ENCODE peak calls at places on chromosome 7, in four cellular contexts. M is WTC11, H is A549, S is K562. Z is an unnamed sample.

GRCh38 chr7:43108255-43109011 is 4.0 kb upstream of the HECW1 start:
- DNase-seq in M (peak), H (peak), S (peak), Z (peak)

GRCh38 chr7:41720886-41721285 is 18.0 kb upstream of the INHBA start:
- DNase-seq in M (no peak), H (no peak), S (no peak), Z (no peak)

GRCh38 chr7:149588930-149589329 is 91.3 kb upstream of the ZNF746 start:
- DNase-seq in M (no peak), H (no peak), S (no peak), Z (no peak)

GRCh38 chr7:83355143-83355542 is 192.5 kb upstream of the PCLO start:
- DNase-seq in M (no peak), H (no peak), S (no peak), Z (no peak)

GRCh38 chr7:81919494-81919893 is 149.6 kb upstream of the HGF start:
- DNase-seq in M (no peak), H (no peak), S (no peak), Z (no peak)

GRCh38 chr7:50978633-50979215 is 196.0 kb upstream of the GRB10 start:
- DNase-seq in M (no peak), H (peak), S (no peak), Z (peak)

GRCh38 chr7:152313879-152314604 is 121.8 kb downstream of the KMT2C start:
- DNase-seq in M (no peak), H (peak), S (peak), Z (no peak)

GRCh38 chr7:120867932-120868331 is 10.0 kb upstream of the TSPAN12 start:
- DNase-seq in M (no peak), H (no peak), S (no peak), Z (no peak)

GRCh38 chr7:150860978-150861295 is 8.6 kb downstream of the AOC1 start:
- DNase-seq in M (no peak), H (no peak), S (no peak), Z (no peak)

GRCh38 chr7:41702635-41703371 is at the start of gene INHBA:
- DNase-seq in M (no peak), H (peak), S (no peak), Z (no peak)

GRCh38 chr7:111030358-111030735 is 60.6 kb upstream of the LRRN3 start:
- DNase-seq in M (no peak), H (no peak), S (no peak), Z (no peak)
- TF ChIP-seq HMGXB4 in M (no peak), H (no peak), S (no peak), Z (no peak)

GRCh38 chr7:155277385-155277994 is 20.2 kb upstream of the INSIG1 start:
- DNase-seq in M (no peak), H (no peak), S (no peak), Z (no peak)
- TF ChIP-seq HMGXB4 in M (no peak), H (no peak), S (no peak), Z (no peak)

GRCh38 chr7:134315679-134316538 is 821 bp downstream of the SLC35B4 start:
- DNase-seq in M (peak), H (peak), S (peak), Z (no peak)
- TF ChIP-seq HMGXB4 in M (no peak), H (no peak), S (no peak), Z (no peak)

DNA sequence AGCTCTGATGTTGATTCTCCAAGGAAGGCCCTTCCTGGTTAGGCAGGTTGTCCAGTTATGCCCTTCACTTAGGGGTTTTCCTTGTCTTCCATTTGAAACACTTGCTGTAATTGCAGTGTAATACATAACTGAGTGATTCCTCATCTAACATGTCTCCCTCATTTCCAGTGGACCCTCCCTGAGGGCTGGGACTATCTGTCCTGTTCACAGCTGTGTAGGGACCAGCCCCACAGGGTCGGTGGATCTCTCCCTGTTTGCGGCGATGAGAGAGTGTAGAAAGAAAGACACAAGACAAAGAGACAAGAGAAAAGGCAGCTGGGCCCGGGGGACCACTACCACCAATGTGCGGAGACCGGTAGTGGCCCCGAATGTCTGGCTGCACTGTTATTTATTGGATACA is 135.9 kb upstream of the EEPD1 start:
- DNase-seq in M (no peak), H (no peak), S (no peak), Z (no peak)
- TF ChIP-seq HMGXB4 in M (no peak), H (no peak), S (no peak), Z (no peak)

DNA sequence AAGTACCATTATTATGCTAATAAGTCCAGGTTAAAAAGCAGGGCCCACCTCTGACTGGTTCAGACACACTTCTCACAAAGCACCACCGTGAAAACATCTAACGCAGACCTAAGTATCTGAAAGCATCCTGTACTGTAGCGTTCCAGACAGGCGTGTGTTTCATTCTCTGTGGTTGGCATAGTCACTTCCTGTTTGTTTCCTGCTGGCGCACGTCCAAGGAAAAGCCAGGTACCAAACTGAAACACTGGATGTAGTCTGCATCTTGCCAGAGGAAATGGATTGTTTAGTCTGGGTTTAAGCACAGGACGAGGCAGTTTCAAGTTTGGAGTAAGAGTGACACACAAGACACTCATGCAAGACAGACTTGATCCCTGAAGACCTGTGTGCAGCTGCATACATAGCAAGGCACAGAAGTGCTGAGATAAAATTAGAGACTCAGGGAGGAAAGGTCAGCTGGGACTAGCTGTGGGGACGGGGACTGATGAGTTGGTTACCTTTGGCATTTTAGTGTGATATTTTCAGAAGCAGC is 23.3 kb downstream of the BPGM start:
- DNase-seq in M (no peak), H (peak), S (no peak), Z (no peak)
- TF ChIP-seq HMGXB4 in M (no peak), H (no peak), S (no peak), Z (no peak)

DNA sequence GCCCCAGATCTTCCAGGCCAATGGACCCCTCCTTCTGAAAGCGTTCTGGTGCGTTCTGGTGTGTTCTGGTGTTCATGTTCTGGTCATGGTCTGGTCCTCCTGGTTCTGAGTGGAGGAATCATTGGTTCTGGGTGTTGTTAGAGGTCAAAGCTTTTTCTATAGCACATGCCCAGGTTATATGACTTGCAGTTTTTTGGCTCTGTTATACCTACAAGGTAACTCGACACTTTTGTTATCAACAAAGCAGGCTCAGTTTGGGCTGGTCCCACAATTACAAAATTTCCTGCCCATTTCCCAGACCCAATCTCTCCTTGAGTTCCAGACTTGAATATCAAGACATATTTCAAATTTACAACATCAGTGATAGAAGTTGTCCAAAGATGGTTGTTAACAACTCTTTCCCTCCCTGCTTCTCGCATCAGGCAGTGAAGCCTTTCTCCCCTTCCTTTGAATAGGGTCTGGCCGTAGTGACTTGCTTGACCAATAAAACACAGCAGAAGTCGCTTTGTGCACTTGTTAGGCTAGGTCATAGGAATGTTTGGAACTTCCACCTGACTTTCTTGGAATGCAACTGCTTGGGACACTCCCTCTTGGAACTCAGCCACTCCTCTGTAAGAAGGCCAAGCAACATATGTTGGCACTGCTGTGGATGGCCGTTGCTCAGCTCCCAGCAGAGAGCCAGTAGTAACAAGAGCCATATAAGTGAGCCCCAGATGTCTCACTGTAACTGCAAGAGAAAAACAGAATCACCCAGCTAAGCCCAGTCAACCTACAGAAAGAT is 83.1 kb upstream of the STEAP1B start:
- DNase-seq in M (no peak), H (peak), S (no peak), Z (no peak)
- TF ChIP-seq HMGXB4 in M (no peak), H (no peak), S (no peak), Z (no peak)

DNA sequence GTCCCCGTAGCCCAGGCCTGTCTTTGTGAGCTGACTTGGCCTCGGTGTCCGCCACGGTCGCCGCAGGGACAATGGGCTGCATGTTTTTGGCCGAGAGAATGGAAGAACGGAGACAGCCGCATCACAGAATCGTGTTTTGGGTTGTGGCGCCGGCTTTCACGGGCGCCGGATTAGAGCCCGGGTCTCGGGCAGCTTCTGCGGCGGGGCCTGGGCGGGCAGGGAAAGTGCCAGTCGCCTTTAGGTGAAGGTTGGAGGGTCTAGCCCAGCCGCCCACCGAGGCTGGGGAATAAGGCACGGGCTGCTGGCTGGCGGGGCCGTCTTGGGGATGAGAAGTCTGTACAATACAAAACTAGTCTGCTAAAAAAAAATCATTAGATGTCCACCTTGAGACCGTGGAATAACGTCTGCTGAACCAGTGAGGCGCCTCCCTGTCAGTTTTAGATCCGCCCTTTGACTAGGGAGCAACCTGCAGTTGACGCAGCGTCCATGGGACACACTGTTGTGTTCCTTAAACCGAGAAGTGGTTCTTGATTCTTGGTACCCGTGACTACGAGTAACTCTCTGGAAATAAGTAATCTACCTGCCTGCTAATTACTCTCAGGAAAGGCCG is 577 bp downstream of the DNAJB9 start:
- DNase-seq in M (peak), H (peak), S (peak), Z (peak)
- TF ChIP-seq HMGXB4 in M (no peak), H (no peak), S (no peak), Z (no peak)

GRCh38 chr7:21077602-21078001 is 290.9 kb upstream of the SP8 start:
- DNase-seq in M (no peak), H (no peak), S (no peak), Z (no peak)

GRCh38 chr7:21076054-21076453 is 289.4 kb upstream of the SP8 start:
- DNase-seq in M (no peak), H (no peak), S (no peak), Z (peak)

GRCh38 chr7:21071570-21071969 is 284.9 kb upstream of the SP8 start:
- DNase-seq in M (no peak), H (no peak), S (no peak), Z (no peak)

DNA sequence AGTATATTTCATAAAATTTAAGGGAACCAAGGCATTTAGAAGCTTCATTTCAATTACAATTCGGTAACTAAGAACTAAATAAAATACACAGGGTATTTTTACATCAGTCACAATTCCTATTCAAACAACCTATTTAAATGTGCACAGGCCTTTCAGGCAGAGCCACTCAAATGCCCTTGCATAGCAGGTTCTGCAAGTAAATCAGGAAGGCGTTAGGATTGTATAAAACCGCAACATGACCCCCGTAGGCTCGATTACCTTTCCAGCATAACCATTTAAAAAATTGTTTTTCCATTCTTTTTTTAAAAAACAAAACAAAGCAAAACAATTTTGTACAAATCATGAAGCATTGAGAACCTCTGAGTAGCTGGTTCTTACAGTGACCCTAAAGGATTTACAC is 289.9 kb upstream of the SP8 start:
- DNase-seq in M (no peak), H (no peak), S (no peak), Z (no peak)
- TF ChIP-seq HMGXB4 in M (no peak), H (no peak), S (no peak), Z (no peak)

Z was measured in HepG2.